ENCODE peak calls at places on chromosomes 5 and 9, in ten cellular contexts. One of them, this sample, is unnamed.

GRCh38 chr9:129731477-129732085 is 21.3 kb downstream of the PTGES start:
- DNase-seq in stromal cell of bone marrow: no peak
- DNase-seq in NAMALWA: no peak
- DNase-seq in head of caudate nucleus: no peak
- DNase-seq in tibial nerve: no peak
- DNase-seq in endothelial cell of umbilical vein: no peak
- DNase-seq in stimulated activated CD8-positive, alpha-beta memory T cell treated with anti-CD3 and anti-CD28 coated beads, Interleukin-4, amount 100 ng/mL, for 4 hours: no peak
- DNase-seq in HCT116: no peak
- DNase-seq in activated naive CD8-positive, alpha-beta T cell treated with anti-CD3 and anti-CD28 coated beads, Interleukin-2, amount 50 U/mL, for 24 hours: no peak
- DNase-seq in Ammon's horn: no peak
- DNase-seq in this sample: no peak

GRCh38 chr9:125977223-125977622 is 230.1 kb downstream of the PBX3 start:
- DNase-seq in Ammon's horn: no peak
- DNase-seq in stimulated activated CD8-positive, alpha-beta memory T cell treated with anti-CD3 and anti-CD28 coated beads, Interleukin-4, amount 100 ng/mL, for 4 hours: no peak
- DNase-seq in head of caudate nucleus: no peak
- DNase-seq in HCT116: no peak
- DNase-seq in activated naive CD8-positive, alpha-beta T cell treated with anti-CD3 and anti-CD28 coated beads, Interleukin-2, amount 50 U/mL, for 24 hours: no peak
- DNase-seq in stromal cell of bone marrow: no peak
- DNase-seq in tibial nerve: no peak
- DNase-seq in endothelial cell of umbilical vein: no peak
- DNase-seq in NAMALWA: no peak
- DNase-seq in this sample: no peak

GRCh38 chr5:40165106-40165788 is 514.5 kb upstream of the PTGER4 start:
- DNase-seq in stromal cell of bone marrow: no peak
- DNase-seq in head of caudate nucleus: no peak
- DNase-seq in NAMALWA: no peak
- DNase-seq in stimulated activated CD8-positive, alpha-beta memory T cell treated with anti-CD3 and anti-CD28 coated beads, Interleukin-4, amount 100 ng/mL, for 4 hours: no peak
- DNase-seq in endothelial cell of umbilical vein: no peak
- DNase-seq in tibial nerve: no peak
- DNase-seq in Ammon's horn: no peak
- DNase-seq in activated naive CD8-positive, alpha-beta T cell treated with anti-CD3 and anti-CD28 coated beads, Interleukin-2, amount 50 U/mL, for 24 hours: no peak
- DNase-seq in HCT116: no peak
- DNase-seq in this sample: no peak

GRCh38 chr9:110545705-110546104 is 33.8 kb downstream of the SVEP1 start:
- DNase-seq in stromal cell of bone marrow: no peak
- DNase-seq in activated naive CD8-positive, alpha-beta T cell treated with anti-CD3 and anti-CD28 coated beads, Interleukin-2, amount 50 U/mL, for 24 hours: no peak
- DNase-seq in Ammon's horn: peak
- DNase-seq in NAMALWA: no peak
- DNase-seq in endothelial cell of umbilical vein: no peak
- DNase-seq in stimulated activated CD8-positive, alpha-beta memory T cell treated with anti-CD3 and anti-CD28 coated beads, Interleukin-4, amount 100 ng/mL, for 4 hours: no peak
- DNase-seq in HCT116: no peak
- DNase-seq in head of caudate nucleus: peak
- DNase-seq in tibial nerve: no peak
- DNase-seq in this sample: peak

GRCh38 chr9:97437151-97437550 is 25.3 kb downstream of the TDRD7 start:
- DNase-seq in Ammon's horn: no peak
- DNase-seq in activated naive CD8-positive, alpha-beta T cell treated with anti-CD3 and anti-CD28 coated beads, Interleukin-2, amount 50 U/mL, for 24 hours: no peak
- DNase-seq in stimulated activated CD8-positive, alpha-beta memory T cell treated with anti-CD3 and anti-CD28 coated beads, Interleukin-4, amount 100 ng/mL, for 4 hours: no peak
- DNase-seq in endothelial cell of umbilical vein: no peak
- DNase-seq in NAMALWA: no peak
- DNase-seq in head of caudate nucleus: no peak
- DNase-seq in tibial nerve: no peak
- DNase-seq in stromal cell of bone marrow: no peak
- DNase-seq in HCT116: no peak
- DNase-seq in this sample: no peak

GRCh38 chr5:135264451-135265445 is 134.3 kb downstream of the MACROH2A1 start:
- DNase-seq in Ammon's horn: no peak
- DNase-seq in stimulated activated CD8-positive, alpha-beta memory T cell treated with anti-CD3 and anti-CD28 coated beads, Interleukin-4, amount 100 ng/mL, for 4 hours: no peak
- DNase-seq in NAMALWA: no peak
- DNase-seq in stromal cell of bone marrow: no peak
- DNase-seq in endothelial cell of umbilical vein: peak
- DNase-seq in head of caudate nucleus: no peak
- DNase-seq in HCT116: no peak
- DNase-seq in tibial nerve: no peak
- DNase-seq in activated naive CD8-positive, alpha-beta T cell treated with anti-CD3 and anti-CD28 coated beads, Interleukin-2, amount 50 U/mL, for 24 hours: no peak
- DNase-seq in this sample: no peak

GRCh38 chr5:178232124-178232919 is at the start of gene PHYKPL:
- DNase-seq in stimulated activated CD8-positive, alpha-beta memory T cell treated with anti-CD3 and anti-CD28 coated beads, Interleukin-4, amount 100 ng/mL, for 4 hours: peak
- DNase-seq in HCT116: peak
- DNase-seq in NAMALWA: peak
- DNase-seq in stromal cell of bone marrow: no peak
- DNase-seq in Ammon's horn: peak
- DNase-seq in head of caudate nucleus: peak
- DNase-seq in activated naive CD8-positive, alpha-beta T cell treated with anti-CD3 and anti-CD28 coated beads, Interleukin-2, amount 50 U/mL, for 24 hours: peak
- DNase-seq in tibial nerve: peak
- DNase-seq in endothelial cell of umbilical vein: peak
- DNase-seq in this sample: peak

GRCh38 chr5:57776035-57776434 is 293.4 kb upstream of the ACTBL2 start:
- DNase-seq in HCT116: no peak
- DNase-seq in stromal cell of bone marrow: no peak
- DNase-seq in endothelial cell of umbilical vein: no peak
- DNase-seq in head of caudate nucleus: no peak
- DNase-seq in activated naive CD8-positive, alpha-beta T cell treated with anti-CD3 and anti-CD28 coated beads, Interleukin-2, amount 50 U/mL, for 24 hours: no peak
- DNase-seq in NAMALWA: no peak
- DNase-seq in Ammon's horn: no peak
- DNase-seq in stimulated activated CD8-positive, alpha-beta memory T cell treated with anti-CD3 and anti-CD28 coated beads, Interleukin-4, amount 100 ng/mL, for 4 hours: no peak
- DNase-seq in tibial nerve: no peak
- DNase-seq in this sample: no peak

This sample was measured in GM12865.